ENCODE peak calls at places on chromosome 3, in ten cellular contexts. One of them, this sample, is unnamed.

GRCh38 chr3:63964287-63965073 is 52.3 kb upstream of the SCAANT1 start:
- DNase-seq in erythroblast: no peak
- DNase-seq in uterus: no peak
- DNase-seq in vagina: no peak
- DNase-seq in adrenal gland: no peak
- DNase-seq in tibial nerve: no peak
- DNase-seq in sigmoid colon: no peak
- DNase-seq in right lobe of liver: no peak
- DNase-seq in IMR-90: no peak
- DNase-seq in lower leg skin: no peak
- DNase-seq in this sample: no peak

GRCh38 chr3:354433-354832 is 157.9 kb downstream of the CHL1 start:
- DNase-seq in erythroblast: peak; percentile 65
- DNase-seq in uterus: peak; percentile 28
- DNase-seq in vagina: no peak
- DNase-seq in adrenal gland: peak; percentile 52
- DNase-seq in tibial nerve: peak; percentile 76
- DNase-seq in sigmoid colon: no peak
- DNase-seq in right lobe of liver: no peak
- DNase-seq in IMR-90: peak; percentile 64
- DNase-seq in lower leg skin: no peak
- DNase-seq in this sample: peak; percentile 1

GRCh38 chr3:57048728-57049127 is 11.7 kb upstream of the SPATA12 start:
- DNase-seq in erythroblast: no peak
- DNase-seq in uterus: no peak
- DNase-seq in vagina: no peak
- DNase-seq in adrenal gland: no peak
- DNase-seq in tibial nerve: no peak
- DNase-seq in sigmoid colon: no peak
- DNase-seq in right lobe of liver: no peak
- DNase-seq in IMR-90: no peak
- DNase-seq in lower leg skin: no peak
- DNase-seq in this sample: no peak

GRCh38 chr3:69219101-69219708 is 96.8 kb upstream of the LMOD3 start:
- DNase-seq in erythroblast: no peak
- DNase-seq in uterus: no peak
- DNase-seq in vagina: no peak
- DNase-seq in adrenal gland: no peak
- DNase-seq in tibial nerve: no peak
- DNase-seq in sigmoid colon: no peak
- DNase-seq in right lobe of liver: no peak
- DNase-seq in IMR-90: no peak
- DNase-seq in lower leg skin: no peak
- DNase-seq in this sample: no peak

GRCh38 chr3:32176989-32177701 is 61.3 kb upstream of the CMTM8 start:
- DNase-seq in erythroblast: peak; percentile 79
- DNase-seq in uterus: no peak
- DNase-seq in vagina: no peak
- DNase-seq in adrenal gland: peak; percentile 65
- DNase-seq in tibial nerve: peak; percentile 80
- DNase-seq in sigmoid colon: no peak
- DNase-seq in right lobe of liver: no peak
- DNase-seq in IMR-90: peak; percentile 37
- DNase-seq in lower leg skin: peak; percentile 70
- DNase-seq in this sample: peak; percentile 11

GRCh38 chr3:151798476-151798875 is 15.4 kb upstream of the AADAC start:
- DNase-seq in erythroblast: no peak
- DNase-seq in uterus: no peak
- DNase-seq in vagina: no peak
- DNase-seq in adrenal gland: no peak
- DNase-seq in tibial nerve: no peak
- DNase-seq in sigmoid colon: no peak
- DNase-seq in right lobe of liver: no peak
- DNase-seq in IMR-90: peak; percentile 23
- DNase-seq in lower leg skin: no peak
- DNase-seq in this sample: no peak

GRCh38 chr3:119469378-119470189 is 821 bp downstream of the POGLUT1 start:
- DNase-seq in erythroblast: no peak
- DNase-seq in uterus: peak; percentile 20
- DNase-seq in vagina: no peak
- DNase-seq in adrenal gland: no peak
- DNase-seq in tibial nerve: no peak
- DNase-seq in sigmoid colon: no peak
- DNase-seq in right lobe of liver: no peak
- DNase-seq in IMR-90: peak; percentile 47
- DNase-seq in lower leg skin: no peak
- DNase-seq in this sample: peak; percentile 10

GRCh38 chr3:101170806-101171558 is 149.4 kb downstream of the IMPG2 start:
- DNase-seq in erythroblast: no peak
- DNase-seq in uterus: no peak
- DNase-seq in vagina: no peak
- DNase-seq in adrenal gland: no peak
- DNase-seq in tibial nerve: no peak
- DNase-seq in sigmoid colon: no peak
- DNase-seq in right lobe of liver: no peak
- DNase-seq in IMR-90: no peak
- DNase-seq in lower leg skin: no peak
- DNase-seq in this sample: no peak

GRCh38 chr3:1087066-1087555 is 5.7 kb upstream of the CNTN6 start:
- DNase-seq in erythroblast: no peak
- DNase-seq in uterus: no peak
- DNase-seq in vagina: no peak
- DNase-seq in adrenal gland: peak; percentile 83
- DNase-seq in tibial nerve: peak; percentile 52
- DNase-seq in sigmoid colon: no peak
- DNase-seq in right lobe of liver: peak; percentile 31
- DNase-seq in IMR-90: peak; percentile 52
- DNase-seq in lower leg skin: no peak
- DNase-seq in this sample: peak; percentile 19

GRCh38 chr3:113954091-113954685 is 6.4 kb downstream of the ZDHHC23 start:
- DNase-seq in erythroblast: no peak
- DNase-seq in uterus: no peak
- DNase-seq in vagina: no peak
- DNase-seq in adrenal gland: no peak
- DNase-seq in tibial nerve: no peak
- DNase-seq in sigmoid colon: no peak
- DNase-seq in right lobe of liver: no peak
- DNase-seq in IMR-90: no peak
- DNase-seq in lower leg skin: no peak
- DNase-seq in this sample: no peak

DNA sequence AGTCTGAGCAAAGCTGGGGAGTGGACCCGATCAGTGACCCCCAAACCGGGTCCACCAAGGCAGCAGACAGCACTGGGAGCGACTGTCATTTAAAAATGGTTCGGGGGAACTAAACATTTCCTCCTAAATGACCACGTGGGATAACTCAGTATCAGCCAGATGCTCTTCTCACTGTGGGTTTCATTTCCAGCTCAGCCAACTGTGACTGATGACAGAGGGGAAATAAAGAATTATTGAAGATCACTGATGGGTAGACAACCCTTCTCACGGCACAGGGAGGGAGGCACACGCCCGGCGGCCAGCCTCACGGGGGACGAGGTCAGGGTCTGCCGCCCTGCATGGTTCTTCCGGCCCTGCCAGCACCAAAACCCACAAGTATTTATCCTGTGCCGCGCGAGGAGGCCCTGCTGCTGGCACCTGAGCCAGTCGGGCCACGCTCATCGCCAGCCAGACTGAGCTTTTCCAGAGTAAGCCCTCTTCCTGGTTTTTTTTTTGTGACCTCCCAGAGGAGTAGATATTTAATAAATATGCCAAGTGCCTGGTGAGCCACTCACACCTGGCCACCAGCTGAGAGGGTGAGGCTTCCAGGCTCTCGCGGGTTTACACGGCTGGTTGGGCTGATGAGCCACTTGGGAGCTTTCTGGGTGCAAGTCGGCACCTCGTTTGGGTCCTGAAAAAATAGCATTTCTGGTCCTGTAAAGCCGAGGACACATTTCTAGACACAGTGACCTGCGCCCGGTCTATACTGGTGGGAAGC is 6.2 kb downstream of the MELTF start:
- DNase-seq in erythroblast: no peak
- DNase-seq in uterus: no peak
- DNase-seq in vagina: no peak
- DNase-seq in adrenal gland: peak; percentile 42
- DNase-seq in tibial nerve: no peak
- DNase-seq in sigmoid colon: no peak
- DNase-seq in right lobe of liver: no peak
- DNase-seq in IMR-90: no peak
- DNase-seq in lower leg skin: peak; percentile 84
- DNase-seq in this sample: no peak
- TF ChIP-seq POLR2A in erythroblast: no peak
- TF ChIP-seq POLR2A in uterus: no peak
- TF ChIP-seq POLR2A in vagina: no peak
- TF ChIP-seq POLR2A in adrenal gland: no peak
- TF ChIP-seq POLR2A in tibial nerve: no peak
- TF ChIP-seq POLR2A in sigmoid colon: no peak
- TF ChIP-seq POLR2A in right lobe of liver: no peak
- TF ChIP-seq POLR2A in IMR-90: no peak
- TF ChIP-seq POLR2A in lower leg skin: no peak
- TF ChIP-seq POLR2A in this sample: no peak

GRCh38 chr3:124731760-124732159 is 1.5 kb downstream of the UMPS start:
- DNase-seq in erythroblast: no peak
- DNase-seq in uterus: no peak
- DNase-seq in vagina: no peak
- DNase-seq in adrenal gland: no peak
- DNase-seq in tibial nerve: no peak
- DNase-seq in sigmoid colon: no peak
- DNase-seq in right lobe of liver: no peak
- DNase-seq in IMR-90: no peak
- DNase-seq in lower leg skin: no peak
- DNase-seq in this sample: no peak

GRCh38 chr3:124730920-124731297 is 657 bp downstream of the UMPS start:
- DNase-seq in erythroblast: no peak
- DNase-seq in uterus: no peak
- DNase-seq in vagina: no peak
- DNase-seq in adrenal gland: no peak
- DNase-seq in tibial nerve: no peak
- DNase-seq in sigmoid colon: no peak
- DNase-seq in right lobe of liver: peak; percentile 54
- DNase-seq in IMR-90: no peak
- DNase-seq in lower leg skin: no peak
- DNase-seq in this sample: no peak

GRCh38 chr3:124730129-124730919 is at the start of gene UMPS:
- DNase-seq in erythroblast: peak; percentile 92
- DNase-seq in uterus: peak; percentile 85
- DNase-seq in vagina: no peak
- DNase-seq in adrenal gland: peak; percentile 95
- DNase-seq in tibial nerve: peak; percentile 75
- DNase-seq in sigmoid colon: peak; percentile 94
- DNase-seq in right lobe of liver: peak; percentile 94
- DNase-seq in IMR-90: peak; percentile 73
- DNase-seq in lower leg skin: peak; percentile 98
- DNase-seq in this sample: peak; percentile 91
- TF ChIP-seq POLR2A in erythroblast: peak; percentile 87
- TF ChIP-seq POLR2A in uterus: peak; percentile 23
- TF ChIP-seq POLR2A in vagina: peak; percentile 12
- TF ChIP-seq POLR2A in adrenal gland: peak; percentile 61
- TF ChIP-seq POLR2A in tibial nerve: peak; percentile 58
- TF ChIP-seq POLR2A in sigmoid colon: peak; percentile 46
- TF ChIP-seq POLR2A in right lobe of liver: peak; percentile 87
- TF ChIP-seq POLR2A in IMR-90: peak; percentile 64
- TF ChIP-seq POLR2A in lower leg skin: no peak
- TF ChIP-seq POLR2A in this sample: peak; percentile 70

DNA sequence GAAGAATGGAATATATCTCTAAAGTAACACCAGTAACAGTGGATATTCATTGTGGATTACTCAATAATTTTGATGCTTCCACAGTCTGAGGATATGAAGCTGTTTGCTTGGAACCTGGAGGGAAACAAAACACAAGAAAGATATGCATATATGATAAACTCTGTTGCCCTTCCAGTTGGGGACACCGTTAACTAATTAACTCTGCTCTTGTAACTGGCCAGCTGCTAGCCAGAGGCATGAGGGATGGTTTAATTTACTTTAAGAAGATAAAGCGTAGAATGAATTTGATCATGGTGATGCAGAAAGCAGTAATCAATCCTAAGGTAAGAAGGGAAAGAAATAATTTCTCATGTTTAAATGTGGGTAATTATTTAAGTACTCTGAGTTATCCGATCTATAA is 442.6 kb downstream of the NAALADL2 start:
- DNase-seq in erythroblast: no peak
- DNase-seq in uterus: no peak
- DNase-seq in vagina: no peak
- DNase-seq in adrenal gland: no peak
- DNase-seq in tibial nerve: no peak
- DNase-seq in sigmoid colon: no peak
- DNase-seq in right lobe of liver: no peak
- DNase-seq in IMR-90: no peak
- DNase-seq in lower leg skin: no peak
- DNase-seq in this sample: no peak
- TF ChIP-seq POLR2A in erythroblast: no peak
- TF ChIP-seq POLR2A in uterus: no peak
- TF ChIP-seq POLR2A in vagina: no peak
- TF ChIP-seq POLR2A in adrenal gland: no peak
- TF ChIP-seq POLR2A in tibial nerve: no peak
- TF ChIP-seq POLR2A in sigmoid colon: no peak
- TF ChIP-seq POLR2A in right lobe of liver: no peak
- TF ChIP-seq POLR2A in IMR-90: no peak
- TF ChIP-seq POLR2A in lower leg skin: no peak
- TF ChIP-seq POLR2A in this sample: no peak

GRCh38 chr3:127915937-127916480 is 977 bp downstream of the KBTBD12 start:
- DNase-seq in erythroblast: no peak
- DNase-seq in uterus: no peak
- DNase-seq in vagina: no peak
- DNase-seq in adrenal gland: no peak
- DNase-seq in tibial nerve: no peak
- DNase-seq in sigmoid colon: no peak
- DNase-seq in right lobe of liver: no peak
- DNase-seq in IMR-90: no peak
- DNase-seq in lower leg skin: no peak
- DNase-seq in this sample: no peak

GRCh38 chr3:127911421-127911931 is 3.6 kb upstream of the KBTBD12 start:
- DNase-seq in erythroblast: no peak
- DNase-seq in uterus: no peak
- DNase-seq in vagina: no peak
- DNase-seq in adrenal gland: no peak
- DNase-seq in tibial nerve: no peak
- DNase-seq in sigmoid colon: no peak
- DNase-seq in right lobe of liver: no peak
- DNase-seq in IMR-90: no peak
- DNase-seq in lower leg skin: no peak
- DNase-seq in this sample: no peak

GRCh38 chr3:127920738-127921137 is 5.7 kb downstream of the KBTBD12 start:
- DNase-seq in erythroblast: no peak
- DNase-seq in uterus: no peak
- DNase-seq in vagina: no peak
- DNase-seq in adrenal gland: no peak
- DNase-seq in tibial nerve: no peak
- DNase-seq in sigmoid colon: no peak
- DNase-seq in right lobe of liver: no peak
- DNase-seq in IMR-90: no peak
- DNase-seq in lower leg skin: no peak
- DNase-seq in this sample: no peak

GRCh38 chr3:127914584-127914983 is 448 bp upstream of the KBTBD12 start:
- DNase-seq in erythroblast: no peak
- DNase-seq in uterus: no peak
- DNase-seq in vagina: no peak
- DNase-seq in adrenal gland: no peak
- DNase-seq in tibial nerve: no peak
- DNase-seq in sigmoid colon: no peak
- DNase-seq in right lobe of liver: no peak
- DNase-seq in IMR-90: no peak
- DNase-seq in lower leg skin: no peak
- DNase-seq in this sample: no peak

GRCh38 chr3:127915115-127915936 is at the start of gene KBTBD12:
- DNase-seq in erythroblast: peak; percentile 26
- DNase-seq in uterus: no peak
- DNase-seq in vagina: no peak
- DNase-seq in adrenal gland: no peak
- DNase-seq in tibial nerve: no peak
- DNase-seq in sigmoid colon: peak; percentile 77
- DNase-seq in right lobe of liver: peak; percentile 29
- DNase-seq in IMR-90: no peak
- DNase-seq in lower leg skin: no peak
- DNase-seq in this sample: no peak
- TF ChIP-seq POLR2A in erythroblast: no peak
- TF ChIP-seq POLR2A in uterus: no peak
- TF ChIP-seq POLR2A in vagina: no peak
- TF ChIP-seq POLR2A in adrenal gland: no peak
- TF ChIP-seq POLR2A in tibial nerve: no peak
- TF ChIP-seq POLR2A in sigmoid colon: peak; percentile 20
- TF ChIP-seq POLR2A in right lobe of liver: no peak
- TF ChIP-seq POLR2A in IMR-90: no peak
- TF ChIP-seq POLR2A in lower leg skin: no peak
- TF ChIP-seq POLR2A in this sample: no peak